ENCODE peak calls at places on chromosomes 3 and 15, in six cellular contexts. O is iris pigment epithelial cell; I is activated T-helper 1 cell treated with anti-CD3 and anti-CD28 coated beads, Interleukin-2, amount 50 U/mL, for 16 hours; R is RWPE1; B is AG08395; H is AG08396. A is an unnamed sample.

GRCh38 chr3:127419140-127419539 is 131.3 kb upstream of the PRR20G start:
- DNase-seq in R (no peak), H (no peak), I (no peak), B (no peak), O (no peak), A (no peak)

GRCh38 chr15:70906842-70907241 is 14.2 kb downstream of the LRRC49 start:
- DNase-seq in H (peak; percentile 12), R (no peak), B (peak; percentile 31), I (no peak), O (peak; percentile 57), A (no peak)

GRCh38 chr15:82183121-82184031 is 79.2 kb downstream of the EFL1 start:
- DNase-seq in O (peak; percentile 91), H (peak; percentile 43), I (no peak), R (no peak), B (no peak), A (no peak)

GRCh38 chr15:48929611-48930170 is 34.0 kb downstream of the SHC4 start:
- DNase-seq in H (no peak), B (no peak), R (no peak), I (no peak), O (no peak), A (no peak)

GRCh38 chr3:186754006-186754405 is 29.4 kb upstream of the EIF4A2 start:
- DNase-seq in B (no peak), O (peak; percentile 39), R (peak; percentile 38), I (no peak), H (no peak), A (no peak)

GRCh38 chr15:29674661-29675533 is 147.4 kb downstream of the TJP1 start:
- DNase-seq in R (peak; percentile 45), B (peak; percentile 53), I (no peak), O (peak; percentile 16), H (peak; percentile 85), A (peak; percentile 85)

GRCh38 chr15:67882487-67883227 is 42.8 kb upstream of the RNU6-1 start:
- DNase-seq in I (no peak), R (no peak), H (no peak), B (no peak), O (peak; percentile 44), A (no peak)

GRCh38 chr3:130081371-130081881 is at the start of gene ALG1L2:
- DNase-seq in I (no peak), O (no peak), B (no peak), R (no peak), H (no peak), A (no peak)

GRCh38 chr3:192957441-192957951 is 39.8 kb upstream of the MB21D2 start:
- DNase-seq in I (no peak), B (peak; percentile 74), R (peak; percentile 64), H (peak; percentile 58), O (peak; percentile 98), A (peak; percentile 47)

GRCh38 chr3:15941958-15942357 is 144.2 kb upstream of the ANKRD28 start:
- DNase-seq in H (no peak), R (no peak), O (no peak), I (no peak), B (no peak), A (no peak)

GRCh38 chr15:98342911-98343310 is 305.4 kb upstream of the IGF1R start:
- DNase-seq in I (no peak), R (no peak), H (no peak), O (no peak), B (no peak), A (no peak)